ENCODE peak calls at places on chromosomes 7 and 10, in six cellular contexts. S, U, K, M, Z and D are unnamed samples.
A peak's percentile ranks its signal among the peaks of the same experiment; 100 is the strongest.

GRCh38 chr10:78520737-78521430 is 487.2 kb downstream of the RPS24 start:
- DNase-seq in S (peak; percentile 28), U (no peak), K (no peak), M (no peak), Z (no peak), D (peak; percentile 44)

GRCh38 chr7:66219805-66220204 is 14.7 kb downstream of the TPST1 start:
- DNase-seq in S (no peak), U (no peak), K (no peak), M (no peak), Z (no peak), D (no peak)

GRCh38 chr10:10271639-10272192 is 746.0 kb upstream of the CELF2 start:
- DNase-seq in S (no peak), U (no peak), K (no peak), M (no peak), Z (no peak), D (no peak)

GRCh38 chr7:99473315-99473596 is 566 bp downstream of the ZNF789 start:
- DNase-seq in S (no peak), U (peak; percentile 23), K (no peak), M (no peak), Z (peak; percentile 64), D (peak; percentile 72)

GRCh38 chr10:123796736-123797135 is 94.9 kb downstream of the CPXM2 start:
- DNase-seq in S (no peak), U (no peak), K (no peak), M (no peak), Z (no peak), D (no peak)

GRCh38 chr10:43407148-43407575 is 1.8 kb downstream of the HNRNPF start:
- DNase-seq in S (peak; percentile 68), U (no peak), K (peak; percentile 38), M (peak; percentile 35), Z (peak; percentile 55), D (no peak)

GRCh38 chr10:12214763-12215218 is 18.8 kb downstream of the CDC123 start:
- DNase-seq in S (peak; percentile 55), U (peak; percentile 40), K (no peak), M (no peak), Z (peak; percentile 61), D (peak; percentile 54)

GRCh38 chr7:157318015-157318706 is 18.6 kb upstream of the DNAJB6 start:
- DNase-seq in S (no peak), U (no peak), K (no peak), M (no peak), Z (peak; percentile 70), D (no peak)

GRCh38 chr10:29955308-29955935 is 104.0 kb downstream of the JCAD start:
- DNase-seq in S (no peak), U (no peak), K (no peak), M (no peak), Z (no peak), D (no peak)

GRCh38 chr10:46559231-46559671 is 2.8 kb upstream of the GPRIN2 start:
- DNase-seq in S (no peak), U (no peak), K (no peak), M (no peak), Z (no peak), D (no peak)

GRCh38 chr7:18457832-18458231 is 37.7 kb upstream of the HDAC9 start:
- DNase-seq in S (no peak), U (no peak), K (no peak), M (no peak), Z (no peak), D (no peak)

GRCh38 chr10:11838298-11838852 is 15.2 kb downstream of the PROSER2 start:
- DNase-seq in S (no peak), U (no peak), K (no peak), M (no peak), Z (no peak), D (no peak)

GRCh38 chr10:61000769-61001730 is 57.1 kb upstream of the RHOBTB1 start:
- DNase-seq in S (no peak), U (no peak), K (peak; percentile 10), M (no peak), Z (no peak), D (no peak)

GRCh38 chr7:159061209-159061608 is 83.5 kb downstream of the VIPR2 start:
- DNase-seq in S (no peak), U (no peak), K (no peak), M (no peak), Z (no peak), D (no peak)

GRCh38 chr10:28768227-28768626 is 90.9 kb downstream of the BAMBI start:
- DNase-seq in S (no peak), U (no peak), K (peak; percentile 21), M (no peak), Z (no peak), D (no peak)

GRCh38 chr10:1413256-1413655 is 324.1 kb downstream of the ADARB2 start:
- DNase-seq in S (no peak), U (no peak), K (no peak), M (no peak), Z (no peak), D (no peak)

GRCh38 chr7:18206331-18206730 is 178.7 kb upstream of the PRPS1L1 start:
- DNase-seq in S (no peak), U (no peak), K (no peak), M (no peak), Z (no peak), D (no peak)

GRCh38 chr10:112222799-112223198 is 39.2 kb upstream of the GPAM start:
- DNase-seq in S (no peak), U (no peak), K (no peak), M (no peak), Z (no peak), D (no peak)

GRCh38 chr10:47024399-47025252 is 113.4 kb downstream of the PTPN20 start:
- DNase-seq in S (peak; percentile 66), U (no peak), K (peak; percentile 36), M (no peak), Z (peak; percentile 68), D (peak; percentile 71)